ENCODE peak calls at places on chromosomes 12 and 14, in eight cellular contexts. M is psoas muscle; U is AG04449; G is CD8-positive, alpha-beta T cell; P is adipocyte; Y is HFF-Myc; C is upper lobe of right lung; B is colonic mucosa. R is an unnamed sample.

GRCh38 chr12:10304161-10304574 is 3.5 kb upstream of the KLRD1 start:
- DNase-seq in U (peak), Y (peak), G (no peak), C (no peak), M (no peak), B (no peak), P (peak), R (peak)

GRCh38 chr12:77485961-77486579 is 344.6 kb upstream of the NAV3 start:
- DNase-seq in B (no peak), M (no peak), Y (no peak), C (no peak), G (no peak), P (no peak), U (no peak), R (no peak)

GRCh38 chr12:32558941-32559340 is 120.2 kb upstream of the DNM1L start:
- DNase-seq in M (no peak), U (no peak), Y (peak), B (no peak), C (no peak), G (no peak), P (peak), R (no peak)

GRCh38 chr12:59388176-59388575 is 207.7 kb upstream of the SLC16A7 start:
- DNase-seq in M (no peak), P (no peak), B (no peak), C (no peak), U (no peak), G (no peak), Y (no peak), R (no peak)

GRCh38 chr14:64799555-64799954 is 80.2 kb downstream of the SPTB start:
- DNase-seq in C (no peak), M (no peak), G (no peak), U (no peak), P (no peak), Y (no peak), B (no peak), R (no peak)

GRCh38 chr12:111173391-111174282 is 195.3 kb downstream of the PHETA1 start:
- DNase-seq in M (no peak), U (no peak), G (no peak), Y (no peak), C (no peak), B (no peak), P (no peak), R (no peak)

GRCh38 chr12:57657744-57658143 is 24.7 kb upstream of the B4GALNT1 start:
- DNase-seq in G (no peak), Y (no peak), U (no peak), P (peak), C (no peak), M (no peak), B (no peak), R (no peak)

GRCh38 chr12:977163-977562 is 13.9 kb upstream of the ERC1 start:
- DNase-seq in M (no peak), U (no peak), Y (no peak), C (no peak), P (no peak), B (no peak), G (no peak), R (no peak)

GRCh38 chr12:18861287-18861858 is 123.5 kb downstream of the CAPZA3 start:
- DNase-seq in B (no peak), G (no peak), M (no peak), P (peak), U (no peak), C (no peak), Y (peak), R (no peak)

GRCh38 chr12:3161861-3162260 is 84.7 kb downstream of the TSPAN9 start:
- DNase-seq in G (no peak), Y (no peak), M (peak), U (no peak), B (no peak), P (no peak), C (no peak), R (no peak)

GRCh38 chr14:59306775-59307174 is 118.3 kb downstream of the DAAM1 start:
- DNase-seq in M (no peak), U (no peak), Y (no peak), P (peak), G (no peak), C (no peak), B (no peak), R (peak)

DNA sequence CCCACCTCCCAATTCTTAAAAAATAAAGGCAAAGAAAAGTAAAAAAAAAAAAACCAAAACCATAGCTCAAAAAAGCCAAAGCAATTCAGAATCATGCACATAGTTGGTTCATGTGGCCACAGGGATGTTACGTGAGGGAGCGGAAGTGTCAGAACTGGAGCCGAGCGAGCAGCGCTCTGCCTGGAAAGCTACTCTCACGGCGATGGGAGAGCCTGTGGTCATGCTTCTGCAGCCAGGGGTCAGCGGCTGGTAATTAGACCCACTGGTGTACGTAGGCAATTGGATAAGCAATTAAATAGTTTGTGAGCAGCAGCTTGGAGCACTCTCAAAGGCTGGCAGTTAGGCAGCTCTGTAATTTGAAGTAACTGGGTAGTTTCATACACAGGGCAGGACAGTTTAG is 58.1 kb downstream of the TRHDE start:
- DNase-seq in P (peak), U (no peak), Y (peak), C (no peak), M (peak), G (no peak), B (no peak), R (peak)
- H3K4me3 ChIP-seq in P (no peak), U (no peak), Y (peak), C (no peak), M (peak), G (no peak), B (no peak), R (peak)

GRCh38 chr14:103519043-103519836 is 3.4 kb downstream of the CKB start:
- DNase-seq in U (no peak), P (peak), C (peak), M (no peak), Y (no peak), G (no peak), B (no peak), R (no peak)

GRCh38 chr14:103520657-103521437 is 1.8 kb downstream of the CKB start:
- DNase-seq in U (no peak), G (peak), Y (no peak), C (peak), B (peak), P (peak), M (peak), R (no peak)

GRCh38 chr14:103520269-103520656 is 2.4 kb downstream of the CKB start:
- DNase-seq in P (no peak), U (no peak), C (no peak), M (peak), B (no peak), G (no peak), Y (no peak), R (no peak)

GRCh38 chr14:103518416-103519042 is 4.1 kb downstream of the CKB start:
- DNase-seq in U (no peak), B (peak), C (peak), G (peak), Y (no peak), M (peak), P (peak), R (no peak)

DNA sequence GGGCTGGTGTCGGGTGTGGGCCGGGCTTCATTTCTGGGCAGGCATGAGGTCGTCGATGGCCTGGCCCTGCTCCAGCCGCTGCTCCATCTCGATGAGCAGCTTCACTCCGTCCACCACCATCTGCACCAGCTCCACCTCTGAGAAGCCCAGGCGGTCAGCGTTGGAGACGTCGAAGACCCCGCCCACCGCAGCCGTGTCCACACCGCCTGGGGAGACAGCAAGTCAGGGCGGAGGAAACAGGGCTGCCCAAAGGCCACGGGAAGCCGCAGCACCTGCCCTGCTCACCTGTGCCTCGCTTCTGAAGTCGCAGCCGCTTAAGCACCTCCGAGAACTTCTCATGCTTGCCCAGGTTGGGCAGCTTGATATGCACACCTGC is 2.8 kb downstream of the CKB start:
- DNase-seq in U (no peak), G (no peak), P (no peak), B (no peak), C (peak), Y (no peak), M (peak), R (no peak)
- H3K4me3 ChIP-seq in U (no peak), G (no peak), P (peak), B (peak), C (no peak), Y (no peak), M (no peak), R (no peak)

DNA sequence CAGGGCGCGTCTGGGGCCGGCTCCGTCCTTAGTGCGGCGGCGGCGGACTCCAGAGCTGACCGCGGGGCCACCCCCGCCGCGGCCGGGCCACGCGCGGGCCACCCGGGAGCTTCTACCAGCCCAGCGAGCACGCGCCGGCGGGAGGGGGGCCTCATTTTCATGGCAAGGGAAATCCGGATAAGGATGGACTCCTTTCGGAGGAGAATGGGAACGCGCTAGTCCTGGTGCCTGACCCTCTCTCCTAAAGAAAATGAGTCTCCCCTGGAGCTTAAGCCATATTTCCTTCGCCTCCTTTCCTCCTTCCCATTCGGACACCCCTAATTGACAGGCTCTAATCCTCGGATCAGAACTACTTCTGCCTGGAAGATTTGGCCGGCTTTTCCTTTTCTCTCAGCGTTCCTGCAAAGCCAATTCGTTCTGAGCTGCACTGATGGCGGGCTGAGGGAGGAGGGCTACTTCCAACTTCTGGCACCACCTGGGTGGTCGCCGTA is 81.8 kb upstream of the HMGA2 start:
- DNase-seq in Y (no peak), G (no peak), C (no peak), P (peak), B (no peak), U (no peak), M (no peak), R (no peak)
- H3K4me3 ChIP-seq in Y (peak), G (no peak), C (peak), P (peak), B (peak), U (peak), M (peak), R (peak)

GRCh38 chr12:25020621-25021243 is 71.8 kb upstream of the BCAT1 start:
- DNase-seq in M (no peak), C (no peak), U (no peak), G (no peak), B (no peak), P (no peak), Y (no peak), R (no peak)
- H3K4me3 ChIP-seq in M (no peak), C (no peak), U (no peak), G (no peak), B (no peak), P (no peak), Y (no peak), R (no peak)

DNA sequence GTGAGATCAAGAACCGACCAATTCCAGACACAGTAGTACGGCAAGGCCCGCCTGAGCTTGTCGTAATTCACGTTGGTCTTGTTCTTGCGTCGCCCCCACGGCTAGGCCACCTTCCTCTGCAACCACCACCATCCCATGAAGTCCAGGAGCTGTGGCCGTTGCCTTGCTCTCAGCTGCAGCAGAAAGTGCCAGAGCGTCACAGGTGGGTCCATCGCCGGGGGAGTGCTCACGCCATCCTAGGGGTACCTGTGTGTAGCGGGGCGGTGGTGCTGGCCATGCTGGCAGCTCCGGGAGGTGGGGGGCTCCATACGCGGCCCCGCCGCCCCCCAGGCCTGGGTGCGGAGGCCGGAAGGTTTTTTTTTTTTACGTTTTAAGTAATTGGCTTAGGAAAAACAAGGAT is 23.1 kb downstream of the TMEM121 start:
- DNase-seq in P (no peak), B (no peak), M (peak), U (no peak), G (no peak), Y (no peak), C (no peak), R (no peak)
- H3K4me3 ChIP-seq in P (no peak), B (no peak), M (no peak), U (no peak), G (no peak), Y (no peak), C (no peak), R (no peak)

GRCh38 chr14:68266998-68267397 is 447.4 kb downstream of the RAD51B start:
- DNase-seq in U (no peak), Y (no peak), B (no peak), G (no peak), P (no peak), C (no peak), M (no peak), R (no peak)

GRCh38 chr14:68270342-68270741 is 450.8 kb downstream of the RAD51B start:
- DNase-seq in M (no peak), P (no peak), Y (no peak), C (no peak), G (no peak), B (no peak), U (no peak), R (no peak)

GRCh38 chr14:68268719-68269118 is 449.1 kb downstream of the RAD51B start:
- DNase-seq in M (no peak), Y (no peak), P (no peak), U (no peak), G (no peak), B (no peak), C (no peak), R (no peak)

GRCh38 chr14:68268197-68268596 is 448.6 kb downstream of the RAD51B start:
- DNase-seq in M (no peak), C (no peak), U (no peak), P (no peak), Y (no peak), B (no peak), G (no peak), R (no peak)

GRCh38 chr14:68269136-68269535 is 449.6 kb downstream of the RAD51B start:
- DNase-seq in Y (no peak), G (no peak), M (no peak), B (no peak), U (no peak), P (no peak), C (no peak), R (no peak)
- H3K4me3 ChIP-seq in Y (no peak), G (no peak), M (no peak), B (no peak), U (no peak), P (no peak), C (no peak), R (no peak)